ENCODE peak calls at places on chromosome 14, in six cellular contexts. One of them, this sample, is unnamed.

GRCh38 chr14:70245026-70245425 is 56.3 kb upstream of the SLC8A3 start:
- DNase-seq in cardiac fibroblast: no peak
- DNase-seq in endothelial cell of umbilical vein: no peak
- DNase-seq in epithelial cell of esophagus: peak
- DNase-seq in BJ: no peak
- DNase-seq in WTC11: no peak
- DNase-seq in this sample: no peak

GRCh38 chr14:50804181-50804721 is 26.7 kb downstream of the NIN start:
- DNase-seq in cardiac fibroblast: peak
- DNase-seq in endothelial cell of umbilical vein: peak
- DNase-seq in epithelial cell of esophagus: no peak
- DNase-seq in BJ: peak
- DNase-seq in WTC11: no peak
- DNase-seq in this sample: no peak

GRCh38 chr14:56119221-56119967 is 1.2 kb downstream of the PELI2 start:
- DNase-seq in cardiac fibroblast: peak
- DNase-seq in endothelial cell of umbilical vein: peak
- DNase-seq in epithelial cell of esophagus: peak
- DNase-seq in BJ: no peak
- DNase-seq in WTC11: peak
- DNase-seq in this sample: no peak

GRCh38 chr14:105913861-105914260 is 387.5 kb downstream of the TMEM121 start:
- DNase-seq in cardiac fibroblast: no peak
- DNase-seq in endothelial cell of umbilical vein: no peak
- DNase-seq in epithelial cell of esophagus: no peak
- DNase-seq in BJ: no peak
- DNase-seq in WTC11: no peak
- DNase-seq in this sample: no peak

GRCh38 chr14:104427126-104427851 is 152.3 kb upstream of the C14orf180 start:
- DNase-seq in cardiac fibroblast: no peak
- DNase-seq in endothelial cell of umbilical vein: no peak
- DNase-seq in epithelial cell of esophagus: no peak
- DNase-seq in BJ: no peak
- DNase-seq in WTC11: no peak
- DNase-seq in this sample: no peak

GRCh38 chr14:103185051-103186027 is 62.1 kb downstream of the TNFAIP2 start:
- DNase-seq in cardiac fibroblast: peak
- DNase-seq in endothelial cell of umbilical vein: peak
- DNase-seq in epithelial cell of esophagus: peak
- DNase-seq in BJ: no peak
- DNase-seq in WTC11: no peak
- DNase-seq in this sample: no peak

GRCh38 chr14:51081712-51082111 is 13.2 kb downstream of the TRIM9 start:
- DNase-seq in cardiac fibroblast: no peak
- DNase-seq in endothelial cell of umbilical vein: no peak
- DNase-seq in epithelial cell of esophagus: no peak
- DNase-seq in BJ: no peak
- DNase-seq in WTC11: no peak
- DNase-seq in this sample: no peak

GRCh38 chr14:54735424-54735823 is 167.2 kb downstream of the GCH1 start:
- DNase-seq in cardiac fibroblast: no peak
- DNase-seq in endothelial cell of umbilical vein: no peak
- DNase-seq in epithelial cell of esophagus: no peak
- DNase-seq in BJ: no peak
- DNase-seq in WTC11: no peak
- DNase-seq in this sample: no peak

GRCh38 chr14:76924363-76925151 is 98.3 kb downstream of the LRRC74A start:
- DNase-seq in cardiac fibroblast: peak
- DNase-seq in endothelial cell of umbilical vein: no peak
- DNase-seq in epithelial cell of esophagus: no peak
- DNase-seq in BJ: no peak
- DNase-seq in WTC11: peak
- DNase-seq in this sample: no peak

GRCh38 chr14:74527736-74528280 is 34.2 kb downstream of the ISCA2 start:
- DNase-seq in cardiac fibroblast: no peak
- DNase-seq in endothelial cell of umbilical vein: no peak
- DNase-seq in epithelial cell of esophagus: no peak
- DNase-seq in BJ: no peak
- DNase-seq in WTC11: no peak
- DNase-seq in this sample: no peak

GRCh38 chr14:32940066-32940651 is 1.5 kb downstream of the NPAS3 start:
- DNase-seq in cardiac fibroblast: peak
- DNase-seq in endothelial cell of umbilical vein: peak
- DNase-seq in epithelial cell of esophagus: no peak
- DNase-seq in BJ: no peak
- DNase-seq in WTC11: no peak
- DNase-seq in this sample: no peak

GRCh38 chr14:72646861-72647528 is 246.9 kb downstream of the DPF3 start:
- DNase-seq in cardiac fibroblast: peak
- DNase-seq in endothelial cell of umbilical vein: peak
- DNase-seq in epithelial cell of esophagus: peak
- DNase-seq in BJ: no peak
- DNase-seq in WTC11: no peak
- DNase-seq in this sample: no peak

GRCh38 chr14:64726585-64726890 is 22.3 kb downstream of the PLEKHG3 start:
- DNase-seq in cardiac fibroblast: peak
- DNase-seq in endothelial cell of umbilical vein: no peak
- DNase-seq in epithelial cell of esophagus: peak
- DNase-seq in BJ: no peak
- DNase-seq in WTC11: no peak
- DNase-seq in this sample: no peak

GRCh38 chr14:105065280-105066228 is at the start of gene GPR132:
- DNase-seq in cardiac fibroblast: no peak
- DNase-seq in endothelial cell of umbilical vein: no peak
- DNase-seq in epithelial cell of esophagus: peak
- DNase-seq in BJ: no peak
- DNase-seq in WTC11: no peak
- DNase-seq in this sample: no peak

GRCh38 chr14:94665121-94665520 is 52.9 kb downstream of the SERPINA3 start:
- DNase-seq in cardiac fibroblast: peak
- DNase-seq in endothelial cell of umbilical vein: peak
- DNase-seq in epithelial cell of esophagus: no peak
- DNase-seq in BJ: peak
- DNase-seq in WTC11: no peak
- DNase-seq in this sample: peak

GRCh38 chr14:31962920-31963319 is 114.2 kb upstream of the ARHGAP5 start:
- DNase-seq in cardiac fibroblast: no peak
- DNase-seq in endothelial cell of umbilical vein: no peak
- DNase-seq in epithelial cell of esophagus: no peak
- DNase-seq in BJ: no peak
- DNase-seq in WTC11: no peak
- DNase-seq in this sample: no peak

GRCh38 chr14:55773984-55774581 is 194.1 kb downstream of the KTN1 start:
- DNase-seq in cardiac fibroblast: no peak
- DNase-seq in endothelial cell of umbilical vein: no peak
- DNase-seq in epithelial cell of esophagus: no peak
- DNase-seq in BJ: no peak
- DNase-seq in WTC11: no peak
- DNase-seq in this sample: no peak

GRCh38 chr14:30193791-30194407 is 266.3 kb upstream of the PRKD1 start:
- DNase-seq in cardiac fibroblast: peak
- DNase-seq in endothelial cell of umbilical vein: no peak
- DNase-seq in epithelial cell of esophagus: peak
- DNase-seq in BJ: peak
- DNase-seq in WTC11: no peak
- DNase-seq in this sample: peak

GRCh38 chr14:53226553-53226952 is 73.4 kb upstream of the DDHD1 start:
- DNase-seq in cardiac fibroblast: peak
- DNase-seq in endothelial cell of umbilical vein: no peak
- DNase-seq in epithelial cell of esophagus: no peak
- DNase-seq in BJ: no peak
- DNase-seq in WTC11: no peak
- DNase-seq in this sample: no peak

GRCh38 chr14:105258846-105259245 is 10.5 kb downstream of the BTBD6 start:
- DNase-seq in cardiac fibroblast: peak
- DNase-seq in endothelial cell of umbilical vein: no peak
- DNase-seq in epithelial cell of esophagus: peak
- DNase-seq in BJ: no peak
- DNase-seq in WTC11: no peak
- DNase-seq in this sample: no peak

GRCh38 chr14:75389679-75390078 is 38.1 kb upstream of the JDP2 start:
- DNase-seq in cardiac fibroblast: peak
- DNase-seq in endothelial cell of umbilical vein: no peak
- DNase-seq in epithelial cell of esophagus: peak
- DNase-seq in BJ: peak
- DNase-seq in WTC11: no peak
- DNase-seq in this sample: no peak

GRCh38 chr14:65231286-65231980 is 129.1 kb upstream of the MAX start:
- DNase-seq in cardiac fibroblast: no peak
- DNase-seq in endothelial cell of umbilical vein: no peak
- DNase-seq in epithelial cell of esophagus: no peak
- DNase-seq in BJ: no peak
- DNase-seq in WTC11: no peak
- DNase-seq in this sample: no peak

GRCh38 chr14:72401632-72402428 is 469.6 kb downstream of the RGS6 start:
- DNase-seq in cardiac fibroblast: no peak
- DNase-seq in endothelial cell of umbilical vein: no peak
- DNase-seq in epithelial cell of esophagus: no peak
- DNase-seq in BJ: no peak
- DNase-seq in WTC11: no peak
- DNase-seq in this sample: no peak

GRCh38 chr14:70073924-70074566 is 114.7 kb downstream of the SLC8A3 start:
- DNase-seq in cardiac fibroblast: peak
- DNase-seq in endothelial cell of umbilical vein: peak
- DNase-seq in epithelial cell of esophagus: peak
- DNase-seq in BJ: no peak
- DNase-seq in WTC11: peak
- DNase-seq in this sample: peak

GRCh38 chr14:64266206-64266605 is 28.0 kb downstream of the ESR2 start:
- DNase-seq in cardiac fibroblast: peak
- DNase-seq in endothelial cell of umbilical vein: peak
- DNase-seq in epithelial cell of esophagus: peak
- DNase-seq in BJ: no peak
- DNase-seq in WTC11: no peak
- DNase-seq in this sample: no peak

GRCh38 chr14:45790293-45790692 is 537.3 kb upstream of the MIS18BP1 start:
- DNase-seq in cardiac fibroblast: no peak
- DNase-seq in endothelial cell of umbilical vein: no peak
- DNase-seq in epithelial cell of esophagus: no peak
- DNase-seq in BJ: no peak
- DNase-seq in WTC11: no peak
- DNase-seq in this sample: no peak

GRCh38 chr14:80942158-80942738 is 710 bp upstream of the CEP128 start:
- DNase-seq in cardiac fibroblast: no peak
- DNase-seq in endothelial cell of umbilical vein: peak
- DNase-seq in epithelial cell of esophagus: peak
- DNase-seq in BJ: no peak
- DNase-seq in WTC11: no peak
- DNase-seq in this sample: no peak

GRCh38 chr14:69260979-69261605 is 1.1 kb downstream of the GALNT16 start:
- DNase-seq in cardiac fibroblast: no peak
- DNase-seq in endothelial cell of umbilical vein: no peak
- DNase-seq in epithelial cell of esophagus: peak
- DNase-seq in BJ: no peak
- DNase-seq in WTC11: peak
- DNase-seq in this sample: no peak

GRCh38 chr14:33740531-33740930 is 210.3 kb downstream of the EGLN3 start:
- DNase-seq in cardiac fibroblast: peak
- DNase-seq in endothelial cell of umbilical vein: no peak
- DNase-seq in epithelial cell of esophagus: no peak
- DNase-seq in BJ: no peak
- DNase-seq in WTC11: no peak
- DNase-seq in this sample: no peak

GRCh38 chr14:104145826-104146642 is 7.6 kb downstream of the KIF26A start:
- DNase-seq in cardiac fibroblast: no peak
- DNase-seq in endothelial cell of umbilical vein: no peak
- DNase-seq in epithelial cell of esophagus: no peak
- DNase-seq in BJ: no peak
- DNase-seq in WTC11: peak
- DNase-seq in this sample: no peak

GRCh38 chr14:41418851-41419250 is 187.8 kb upstream of the LRFN5 start:
- DNase-seq in cardiac fibroblast: no peak
- DNase-seq in endothelial cell of umbilical vein: no peak
- DNase-seq in epithelial cell of esophagus: no peak
- DNase-seq in BJ: no peak
- DNase-seq in WTC11: no peak
- DNase-seq in this sample: no peak

GRCh38 chr14:22739423-22739822 is 27.1 kb upstream of the OXA1L start:
- DNase-seq in cardiac fibroblast: peak
- DNase-seq in endothelial cell of umbilical vein: peak
- DNase-seq in epithelial cell of esophagus: no peak
- DNase-seq in BJ: no peak
- DNase-seq in WTC11: no peak
- DNase-seq in this sample: no peak
- TF ChIP-seq CTCF in cardiac fibroblast: no peak
- TF ChIP-seq CTCF in endothelial cell of umbilical vein: no peak
- TF ChIP-seq CTCF in epithelial cell of esophagus: no peak
- TF ChIP-seq CTCF in BJ: no peak
- TF ChIP-seq CTCF in WTC11: no peak
- TF ChIP-seq CTCF in this sample: no peak

GRCh38 chr14:91892918-91893527 is 25.7 kb upstream of the TC2N start:
- DNase-seq in cardiac fibroblast: no peak
- DNase-seq in endothelial cell of umbilical vein: no peak
- DNase-seq in epithelial cell of esophagus: no peak
- DNase-seq in BJ: no peak
- DNase-seq in WTC11: peak
- DNase-seq in this sample: no peak
- TF ChIP-seq CTCF in cardiac fibroblast: peak
- TF ChIP-seq CTCF in endothelial cell of umbilical vein: peak
- TF ChIP-seq CTCF in epithelial cell of esophagus: peak
- TF ChIP-seq CTCF in BJ: peak
- TF ChIP-seq CTCF in WTC11: peak
- TF ChIP-seq CTCF in this sample: peak

GRCh38 chr14:89954045-89955021 is at the start of gene EFCAB11:
- DNase-seq in cardiac fibroblast: peak
- DNase-seq in endothelial cell of umbilical vein: peak
- DNase-seq in epithelial cell of esophagus: peak
- DNase-seq in BJ: peak
- DNase-seq in WTC11: peak
- DNase-seq in this sample: peak
- TF ChIP-seq CTCF in cardiac fibroblast: no peak
- TF ChIP-seq CTCF in endothelial cell of umbilical vein: peak
- TF ChIP-seq CTCF in epithelial cell of esophagus: peak
- TF ChIP-seq CTCF in BJ: peak
- TF ChIP-seq CTCF in WTC11: no peak
- TF ChIP-seq CTCF in this sample: no peak

DNA sequence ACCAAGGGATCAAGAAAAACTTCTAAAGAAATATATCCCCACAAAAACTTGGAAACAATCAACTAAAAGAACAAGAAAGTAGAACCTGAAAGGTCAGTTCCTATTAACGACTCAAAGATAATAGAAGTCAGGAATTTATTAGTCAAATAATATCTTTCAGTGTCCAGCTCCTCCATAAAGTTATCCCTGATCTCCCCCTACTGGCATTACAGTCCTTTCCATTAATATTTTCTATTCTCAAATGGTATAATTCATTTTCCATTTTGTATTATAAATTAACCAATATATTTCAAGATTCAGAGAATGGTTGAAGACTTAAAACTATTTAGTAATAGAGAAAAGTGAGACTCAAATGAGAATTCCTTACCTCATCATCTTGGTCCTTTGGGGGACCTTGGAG is 11.6 kb upstream of the SUPT16H start:
- DNase-seq in cardiac fibroblast: no peak
- DNase-seq in endothelial cell of umbilical vein: no peak
- DNase-seq in epithelial cell of esophagus: no peak
- DNase-seq in BJ: no peak
- DNase-seq in WTC11: no peak
- DNase-seq in this sample: no peak
- TF ChIP-seq CTCF in cardiac fibroblast: no peak
- TF ChIP-seq CTCF in endothelial cell of umbilical vein: no peak
- TF ChIP-seq CTCF in epithelial cell of esophagus: no peak
- TF ChIP-seq CTCF in BJ: no peak
- TF ChIP-seq CTCF in WTC11: no peak
- TF ChIP-seq CTCF in this sample: no peak

GRCh38 chr14:47044841-47045240 is 393.3 kb upstream of the RPL10L start:
- DNase-seq in cardiac fibroblast: no peak
- DNase-seq in endothelial cell of umbilical vein: peak
- DNase-seq in epithelial cell of esophagus: peak
- DNase-seq in BJ: no peak
- DNase-seq in WTC11: peak
- DNase-seq in this sample: no peak
- TF ChIP-seq CTCF in cardiac fibroblast: no peak
- TF ChIP-seq CTCF in endothelial cell of umbilical vein: no peak
- TF ChIP-seq CTCF in epithelial cell of esophagus: peak
- TF ChIP-seq CTCF in BJ: no peak
- TF ChIP-seq CTCF in WTC11: no peak
- TF ChIP-seq CTCF in this sample: no peak